ENCODE peak calls at places on chromosomes 16 and 17, in six cellular contexts. W is MG63; J is transverse colon; Q is CD8-positive, alpha-beta memory T cell; N is CD4-positive, alpha-beta memory T cell; R is GM06990. E is an unnamed sample. For H3K36me3, the result is how much of the 10 kb centered on the place peaks cover.

GRCh38 chr17:70086468-70086867 is 11.4 kb downstream of the KCNJ16 start:
- DNase-seq in R (no peak), J (no peak), Q (no peak), W (no peak), N (no peak), E (no peak)

GRCh38 chr17:65576939-65577338 is 15.5 kb upstream of the AXIN2 start:
- DNase-seq in W (no peak), Q (no peak), R (no peak), N (no peak), J (peak), E (no peak)

GRCh38 chr17:30212750-30213149 is 22.7 kb downstream of the SLC6A4 start:
- DNase-seq in J (no peak), N (no peak), W (no peak), R (peak), Q (no peak), E (no peak)

GRCh38 chr16:88959022-88959421 is 18.0 kb downstream of the CBFA2T3 start:
- DNase-seq in N (no peak), Q (no peak), J (no peak), W (no peak), R (no peak), E (no peak)

GRCh38 chr16:69465083-69465721 is 40.8 kb downstream of the CYB5B start:
- DNase-seq in Q (no peak), J (peak), N (peak), W (no peak), R (peak), E (peak)

GRCh38 chr16:85759136-85759535 is 8.2 kb upstream of the C16orf74 start:
- DNase-seq in R (peak), W (no peak), J (no peak), Q (no peak), N (no peak), E (no peak)

GRCh38 chr17:38815576-38816193 is 9.4 kb downstream of the CWC25 start:
- DNase-seq in Q (no peak), R (no peak), W (no peak), J (no peak), N (no peak), E (peak)

GRCh38 chr17:77674358-77674757 is 284.1 kb upstream of the TNRC6C start:
- DNase-seq in Q (no peak), W (no peak), N (no peak), R (no peak), J (no peak), E (no peak)

GRCh38 chr17:41442772-41443171 is 2.0 kb upstream of the KRT38 start:
- DNase-seq in J (no peak), R (no peak), W (peak), N (no peak), Q (no peak), E (peak)

GRCh38 chr16:77304883-77305282 is 105.7 kb downstream of the SYCE1L start:
- DNase-seq in W (no peak), R (no peak), Q (no peak), J (no peak), N (no peak), E (no peak)

GRCh38 chr16:3023415-3023668 is 400 bp downstream of the HCFC1R1 start:
- DNase-seq in N (no peak), Q (no peak), R (no peak), J (no peak), W (peak), E (peak)

GRCh38 chr16:52191533-52192134 is 355.3 kb downstream of the TOX3 start:
- DNase-seq in N (peak), J (peak), Q (peak), R (no peak), W (peak), E (peak)

GRCh38 chr17:83113792-83114191 is 34.4 kb downstream of the METRNL start:
- DNase-seq in N (no peak), Q (no peak), R (no peak), W (no peak), J (no peak), E (no peak)

GRCh38 chr17:56297142-56297541 is 143.9 kb downstream of the ANKFN1 start:
- DNase-seq in R (no peak), W (peak), J (no peak), Q (no peak), N (no peak), E (peak)

GRCh38 chr17:68832140-68832871 is 122.9 kb downstream of the ABCA8 start:
- DNase-seq in Q (no peak), R (no peak), N (no peak), J (peak), W (no peak), E (peak)

GRCh38 chr17:42378597-42379594 is 9.3 kb downstream of the STAT3 start:
- DNase-seq in W (no peak), J (peak), Q (no peak), R (peak), N (no peak), E (no peak)

GRCh38 chr17:77281024-77281903 is 140.5 kb downstream of the SEC14L1 start:
- DNase-seq in W (peak), N (peak), J (peak), R (peak), Q (peak), E (peak)

GRCh38 chr17:75832164-75832651 is 12.0 kb downstream of the UNC13D start:
- DNase-seq in Q (peak), R (no peak), W (peak), N (peak), J (peak), E (no peak)

GRCh38 chr16:28834349-28834748 is 11.6 kb downstream of the ATXN2L start:
- DNase-seq in J (no peak), R (no peak), W (no peak), Q (no peak), N (no peak), E (no peak)
- H3K36me3 ChIP-seq in J (half or more), R (half or more), W (half or more), Q (half or more), N (half or more), E (half or more)

GRCh38 chr16:68353366-68353765 is 42.5 kb downstream of the PRMT7 start:
- DNase-seq in R (no peak), J (no peak), W (no peak), Q (no peak), N (no peak), E (no peak)

GRCh38 chr16:68355447-68356248 is 44.8 kb downstream of the PRMT7 start:
- DNase-seq in R (no peak), W (no peak), Q (no peak), J (no peak), N (no peak), E (no peak)

GRCh38 chr16:68356919-68357286 is 46.1 kb downstream of the PRMT7 start:
- DNase-seq in Q (no peak), N (no peak), W (no peak), R (no peak), J (no peak), E (no peak)

GRCh38 chr16:68356249-68356918 is 45.6 kb downstream of the PRMT7 start:
- DNase-seq in W (no peak), N (peak), R (peak), Q (peak), J (peak), E (no peak)

DNA sequence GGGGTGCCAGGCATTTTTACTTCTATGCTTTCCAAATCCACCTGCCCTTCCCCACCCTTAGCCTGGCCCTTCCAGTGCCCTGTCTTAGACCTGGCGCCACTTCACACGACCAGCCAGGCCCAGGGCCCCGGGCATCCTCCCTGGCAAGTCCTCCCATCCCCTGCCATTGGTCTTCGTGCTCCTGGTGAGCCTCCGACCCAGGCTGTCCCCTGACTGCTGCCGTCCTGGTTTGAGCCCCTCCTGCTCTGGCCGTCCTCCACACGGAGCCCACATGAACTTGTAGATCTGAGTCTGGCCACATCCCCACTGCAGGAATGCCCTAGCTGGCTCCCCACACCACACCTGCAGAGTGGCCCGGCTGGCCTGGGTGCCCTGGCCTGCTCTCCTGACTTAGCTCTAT is 44.0 kb downstream of the PRMT7 start:
- DNase-seq in N (no peak), Q (no peak), J (no peak), W (no peak), R (no peak), E (no peak)
- H3K36me3 ChIP-seq in N (under half), Q (under half), J (under half), W (under half), R (under half), E (half or more)

DNA sequence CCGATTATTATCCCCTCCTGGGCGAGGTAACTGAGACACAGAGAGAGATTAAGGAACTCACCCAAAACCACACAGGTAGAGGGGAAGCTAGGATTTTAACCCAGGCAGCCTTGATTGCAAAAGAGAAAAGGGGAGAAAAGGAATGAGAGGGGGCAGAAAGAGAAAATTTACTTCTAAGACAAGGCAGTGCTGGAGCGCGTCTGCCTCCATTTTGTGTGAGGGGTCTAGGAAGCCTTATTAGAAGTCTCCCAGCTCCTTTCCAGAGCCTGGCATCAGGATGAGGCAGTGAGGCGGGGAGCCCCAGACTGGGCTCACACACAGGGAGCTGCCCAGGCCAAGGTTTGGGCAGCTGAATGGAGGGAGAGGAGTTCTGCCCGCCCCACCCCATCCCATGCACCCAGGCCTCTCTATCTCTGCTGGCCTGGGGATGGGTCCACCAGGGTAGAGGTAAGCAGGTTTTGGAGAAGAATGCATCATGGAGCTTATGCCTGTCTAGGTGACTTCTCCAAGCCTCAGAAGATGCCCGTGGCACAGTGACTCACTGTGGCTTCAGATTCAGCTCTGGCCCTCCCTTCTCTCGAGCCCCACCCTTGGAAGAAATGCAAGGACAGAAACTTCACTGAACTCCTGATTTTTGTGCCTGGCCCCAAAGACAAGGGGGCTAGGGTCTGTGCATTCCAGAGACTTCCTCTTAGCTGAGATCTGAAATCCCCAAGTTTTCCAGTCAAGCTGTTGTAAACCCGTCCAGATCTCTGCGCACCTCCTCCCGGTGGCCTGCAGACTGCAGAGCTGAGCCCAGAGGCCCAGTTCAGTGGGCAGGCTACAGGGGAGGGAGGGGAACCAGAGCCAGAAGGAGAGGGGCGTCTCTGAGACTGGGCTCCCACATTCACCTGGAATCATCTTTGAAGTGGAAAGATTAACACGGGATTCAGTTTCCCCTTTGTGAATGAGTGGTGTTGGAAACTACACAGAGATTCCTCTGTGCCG is 95.1 kb upstream of the CDH5 start:
- DNase-seq in W (no peak), Q (no peak), J (no peak), N (no peak), R (no peak), E (peak)
- H3K36me3 ChIP-seq in W (under half), Q (under half), J (under half), N (under half), R (under half), E (under half)

GRCh38 chr17:17153071-17153470 is 53.1 kb downstream of the PLD6 start:
- DNase-seq in R (no peak), W (no peak), N (no peak), Q (no peak), J (no peak), E (no peak)
- H3K36me3 ChIP-seq in R (under half), W (under half), N (half or more), Q (under half), J (under half), E (half or more)

GRCh38 chr16:23494188-23494587 is 16.1 kb downstream of the GGA2 start:
- DNase-seq in N (no peak), W (no peak), Q (no peak), J (no peak), R (no peak), E (no peak)
- H3K36me3 ChIP-seq in N (half or more), W (half or more), Q (half or more), J (under half), R (under half), E (under half)

GRCh38 chr17:28481081-28481571 is 7.7 kb downstream of the SLC13A2 start:
- DNase-seq in R (no peak), Q (no peak), N (no peak), J (no peak), W (no peak), E (no peak)
- H3K36me3 ChIP-seq in R (under half), Q (under half), N (under half), J (under half), W (under half), E (under half)

GRCh38 chr16:5022521-5022920 is 11.2 kb downstream of the NAGPA start:
- DNase-seq in J (no peak), R (no peak), Q (no peak), W (no peak), N (no peak), E (no peak)
- H3K36me3 ChIP-seq in J (under half), R (under half), Q (under half), W (under half), N (under half), E (under half)

GRCh38 chr16:64993464-64993863 is 128.4 kb downstream of the CDH11 start:
- DNase-seq in J (no peak), N (no peak), Q (no peak), R (no peak), W (no peak), E (no peak)

GRCh38 chr16:64991011-64991410 is 130.9 kb downstream of the CDH11 start:
- DNase-seq in W (no peak), R (no peak), Q (no peak), J (no peak), N (no peak), E (no peak)

GRCh38 chr16:64989050-64989449 is 132.8 kb downstream of the CDH11 start:
- DNase-seq in R (no peak), J (no peak), N (no peak), Q (no peak), W (no peak), E (no peak)

GRCh38 chr16:64990101-64990500 is 131.8 kb downstream of the CDH11 start:
- DNase-seq in N (no peak), Q (no peak), R (no peak), J (no peak), W (no peak), E (no peak)
- H3K36me3 ChIP-seq in N (under half), Q (under half), R (under half), J (under half), W (under half), E (half or more)

GRCh38 chr16:29842732-29843346 is 20.2 kb downstream of the CDIPT start:
- DNase-seq in Q (no peak), N (no peak), J (no peak), R (no peak), W (no peak), E (no peak)
- H3K36me3 ChIP-seq in Q (under half), N (half or more), J (half or more), R (under half), W (under half), E (half or more)

E was measured in adipocyte.